ENCODE peak calls at places on chromosomes 6 and 20, in seven cellular contexts. One of them, this sample, is unnamed.

GRCh38 chr20:39295301-39295700 is 333.2 kb downstream of the DHX35 start:
- DNase-seq in fibroblast of mammary gland: no peak
- DNase-seq in kidney: no peak
- DNase-seq in heart left ventricle: no peak
- DNase-seq in endothelial cell of umbilical vein: no peak
- DNase-seq in choroid plexus epithelial cell: no peak
- DNase-seq in CD8-positive, alpha-beta memory T cell: no peak
- DNase-seq in this sample: no peak

GRCh38 chr20:47263080-47263479 is 93.4 kb downstream of the ZMYND8 start:
- DNase-seq in fibroblast of mammary gland: no peak
- DNase-seq in kidney: no peak
- DNase-seq in heart left ventricle: no peak
- DNase-seq in endothelial cell of umbilical vein: no peak
- DNase-seq in choroid plexus epithelial cell: no peak
- DNase-seq in CD8-positive, alpha-beta memory T cell: no peak
- DNase-seq in this sample: no peak

GRCh38 chr6:43608310-43608763 is 20.7 kb downstream of the GTPBP2 start:
- DNase-seq in fibroblast of mammary gland: peak
- DNase-seq in kidney: no peak
- DNase-seq in heart left ventricle: peak
- DNase-seq in endothelial cell of umbilical vein: peak
- DNase-seq in choroid plexus epithelial cell: peak
- DNase-seq in CD8-positive, alpha-beta memory T cell: peak
- DNase-seq in this sample: peak

GRCh38 chr6:118980063-118980462 is 45.1 kb upstream of the MCM9 start:
- DNase-seq in fibroblast of mammary gland: peak
- DNase-seq in kidney: no peak
- DNase-seq in heart left ventricle: no peak
- DNase-seq in endothelial cell of umbilical vein: no peak
- DNase-seq in choroid plexus epithelial cell: peak
- DNase-seq in CD8-positive, alpha-beta memory T cell: no peak
- DNase-seq in this sample: no peak

GRCh38 chr20:15091417-15092017 is 754.1 kb upstream of the FLRT3 start:
- DNase-seq in fibroblast of mammary gland: no peak
- DNase-seq in kidney: no peak
- DNase-seq in heart left ventricle: no peak
- DNase-seq in endothelial cell of umbilical vein: no peak
- DNase-seq in choroid plexus epithelial cell: no peak
- DNase-seq in CD8-positive, alpha-beta memory T cell: no peak
- DNase-seq in this sample: no peak

GRCh38 chr6:34602318-34603111 is 46.4 kb upstream of the SPDEF start:
- DNase-seq in fibroblast of mammary gland: no peak
- DNase-seq in kidney: no peak
- DNase-seq in heart left ventricle: no peak
- DNase-seq in endothelial cell of umbilical vein: no peak
- DNase-seq in choroid plexus epithelial cell: peak
- DNase-seq in CD8-positive, alpha-beta memory T cell: no peak
- DNase-seq in this sample: peak

GRCh38 chr6:103273048-103273447 is 1586.7 kb downstream of the HACE1 start:
- DNase-seq in fibroblast of mammary gland: no peak
- DNase-seq in kidney: no peak
- DNase-seq in heart left ventricle: no peak
- DNase-seq in endothelial cell of umbilical vein: no peak
- DNase-seq in choroid plexus epithelial cell: peak
- DNase-seq in CD8-positive, alpha-beta memory T cell: no peak
- DNase-seq in this sample: no peak

GRCh38 chr20:62523473-62524203 is 47.8 kb upstream of the GATA5 start:
- DNase-seq in fibroblast of mammary gland: no peak
- DNase-seq in kidney: no peak
- DNase-seq in heart left ventricle: no peak
- DNase-seq in endothelial cell of umbilical vein: no peak
- DNase-seq in choroid plexus epithelial cell: no peak
- DNase-seq in CD8-positive, alpha-beta memory T cell: no peak
- DNase-seq in this sample: no peak

GRCh38 chr20:53957421-53958172 is 112.8 kb downstream of the BCAS1 start:
- DNase-seq in fibroblast of mammary gland: peak
- DNase-seq in kidney: no peak
- DNase-seq in heart left ventricle: no peak
- DNase-seq in endothelial cell of umbilical vein: peak
- DNase-seq in choroid plexus epithelial cell: peak
- DNase-seq in CD8-positive, alpha-beta memory T cell: no peak
- DNase-seq in this sample: peak

GRCh38 chr6:33076406-33076934 is 680 bp downstream of the HLA-DPB1 start:
- DNase-seq in fibroblast of mammary gland: no peak
- DNase-seq in kidney: no peak
- DNase-seq in heart left ventricle: no peak
- DNase-seq in endothelial cell of umbilical vein: no peak
- DNase-seq in choroid plexus epithelial cell: no peak
- DNase-seq in CD8-positive, alpha-beta memory T cell: no peak
- DNase-seq in this sample: no peak

GRCh38 chr20:4235512-4236043 is 220.2 kb upstream of the RNF24 start:
- DNase-seq in fibroblast of mammary gland: no peak
- DNase-seq in kidney: no peak
- DNase-seq in heart left ventricle: no peak
- DNase-seq in endothelial cell of umbilical vein: no peak
- DNase-seq in choroid plexus epithelial cell: no peak
- DNase-seq in CD8-positive, alpha-beta memory T cell: no peak
- DNase-seq in this sample: no peak

GRCh38 chr20:58577139-58577806 is 62.1 kb upstream of the APCDD1L start:
- DNase-seq in fibroblast of mammary gland: no peak
- DNase-seq in kidney: no peak
- DNase-seq in heart left ventricle: no peak
- DNase-seq in endothelial cell of umbilical vein: no peak
- DNase-seq in choroid plexus epithelial cell: no peak
- DNase-seq in CD8-positive, alpha-beta memory T cell: no peak
- DNase-seq in this sample: no peak

GRCh38 chr20:23205656-23206055 is 119.5 kb upstream of the CD93 start:
- DNase-seq in fibroblast of mammary gland: peak
- DNase-seq in kidney: peak
- DNase-seq in heart left ventricle: peak
- DNase-seq in endothelial cell of umbilical vein: peak
- DNase-seq in choroid plexus epithelial cell: no peak
- DNase-seq in CD8-positive, alpha-beta memory T cell: no peak
- DNase-seq in this sample: peak

GRCh38 chr6:53754330-53754729 is 40.5 kb upstream of the LRRC1 start:
- DNase-seq in fibroblast of mammary gland: no peak
- DNase-seq in kidney: no peak
- DNase-seq in heart left ventricle: no peak
- DNase-seq in endothelial cell of umbilical vein: no peak
- DNase-seq in choroid plexus epithelial cell: no peak
- DNase-seq in CD8-positive, alpha-beta memory T cell: no peak
- DNase-seq in this sample: no peak

GRCh38 chr6:168678588-168678987 is 237.6 kb downstream of the SMOC2 start:
- DNase-seq in fibroblast of mammary gland: no peak
- DNase-seq in kidney: no peak
- DNase-seq in heart left ventricle: no peak
- DNase-seq in endothelial cell of umbilical vein: no peak
- DNase-seq in choroid plexus epithelial cell: no peak
- DNase-seq in CD8-positive, alpha-beta memory T cell: no peak
- DNase-seq in this sample: no peak

GRCh38 chr6:45148278-45148677 is 179.9 kb upstream of the RUNX2 start:
- DNase-seq in fibroblast of mammary gland: peak
- DNase-seq in kidney: no peak
- DNase-seq in heart left ventricle: no peak
- DNase-seq in endothelial cell of umbilical vein: no peak
- DNase-seq in choroid plexus epithelial cell: peak
- DNase-seq in CD8-positive, alpha-beta memory T cell: no peak
- DNase-seq in this sample: peak

GRCh38 chr6:116511424-116512131 is at the start of gene CALHM5:
- DNase-seq in fibroblast of mammary gland: peak
- DNase-seq in kidney: no peak
- DNase-seq in heart left ventricle: peak
- DNase-seq in endothelial cell of umbilical vein: peak
- DNase-seq in choroid plexus epithelial cell: peak
- DNase-seq in CD8-positive, alpha-beta memory T cell: no peak
- DNase-seq in this sample: peak

GRCh38 chr6:112906737-112907136 is 559.6 kb downstream of the RFPL4B start:
- DNase-seq in fibroblast of mammary gland: peak
- DNase-seq in kidney: no peak
- DNase-seq in heart left ventricle: peak
- DNase-seq in endothelial cell of umbilical vein: peak
- DNase-seq in choroid plexus epithelial cell: peak
- DNase-seq in CD8-positive, alpha-beta memory T cell: no peak
- DNase-seq in this sample: peak

GRCh38 chr20:62516345-62516744 is 40.5 kb upstream of the GATA5 start:
- DNase-seq in fibroblast of mammary gland: no peak
- DNase-seq in kidney: no peak
- DNase-seq in heart left ventricle: no peak
- DNase-seq in endothelial cell of umbilical vein: no peak
- DNase-seq in choroid plexus epithelial cell: no peak
- DNase-seq in CD8-positive, alpha-beta memory T cell: no peak
- DNase-seq in this sample: no peak

GRCh38 chr6:2643935-2644539 is 106.7 kb downstream of the MYLK4 start:
- DNase-seq in fibroblast of mammary gland: no peak
- DNase-seq in kidney: no peak
- DNase-seq in heart left ventricle: no peak
- DNase-seq in endothelial cell of umbilical vein: no peak
- DNase-seq in choroid plexus epithelial cell: no peak
- DNase-seq in CD8-positive, alpha-beta memory T cell: no peak
- DNase-seq in this sample: no peak

GRCh38 chr6:2651536-2651935 is 99.2 kb downstream of the MYLK4 start:
- DNase-seq in fibroblast of mammary gland: no peak
- DNase-seq in kidney: no peak
- DNase-seq in heart left ventricle: no peak
- DNase-seq in endothelial cell of umbilical vein: no peak
- DNase-seq in choroid plexus epithelial cell: no peak
- DNase-seq in CD8-positive, alpha-beta memory T cell: no peak
- DNase-seq in this sample: no peak

GRCh38 chr6:2651966-2652365 is 98.8 kb downstream of the MYLK4 start:
- DNase-seq in fibroblast of mammary gland: no peak
- DNase-seq in kidney: no peak
- DNase-seq in heart left ventricle: no peak
- DNase-seq in endothelial cell of umbilical vein: no peak
- DNase-seq in choroid plexus epithelial cell: no peak
- DNase-seq in CD8-positive, alpha-beta memory T cell: no peak
- DNase-seq in this sample: no peak

GRCh38 chr6:2641044-2641673 is 109.6 kb downstream of the MYLK4 start:
- DNase-seq in fibroblast of mammary gland: no peak
- DNase-seq in kidney: no peak
- DNase-seq in heart left ventricle: no peak
- DNase-seq in endothelial cell of umbilical vein: no peak
- DNase-seq in choroid plexus epithelial cell: no peak
- DNase-seq in CD8-positive, alpha-beta memory T cell: no peak
- DNase-seq in this sample: no peak

DNA sequence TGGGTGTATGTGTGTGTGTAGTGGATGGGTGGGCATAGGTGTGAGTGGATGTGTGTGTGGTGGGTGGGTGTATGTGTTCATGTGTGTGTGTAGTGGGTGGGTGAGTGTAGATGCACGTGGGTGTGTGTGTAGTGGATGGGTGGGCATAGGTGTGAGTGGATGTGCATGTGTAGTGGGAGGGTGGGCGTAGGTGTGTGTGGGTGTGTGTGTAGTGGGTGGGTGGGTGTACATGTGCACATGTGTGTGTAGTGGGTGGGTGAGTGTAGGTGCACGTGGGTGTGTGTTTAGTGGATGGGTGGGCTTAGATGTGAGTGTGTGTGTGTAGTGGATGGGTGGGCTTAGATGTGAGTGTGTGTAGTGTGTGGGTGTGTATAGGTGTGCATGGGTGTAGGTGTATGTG is 104.4 kb downstream of the MYLK4 start:
- DNase-seq in fibroblast of mammary gland: no peak
- DNase-seq in kidney: no peak
- DNase-seq in heart left ventricle: no peak
- DNase-seq in endothelial cell of umbilical vein: no peak
- DNase-seq in choroid plexus epithelial cell: no peak
- DNase-seq in CD8-positive, alpha-beta memory T cell: no peak
- DNase-seq in this sample: no peak
- H3K4me3 ChIP-seq in fibroblast of mammary gland: no peak
- H3K4me3 ChIP-seq in kidney: no peak
- H3K4me3 ChIP-seq in heart left ventricle: no peak
- H3K4me3 ChIP-seq in endothelial cell of umbilical vein: no peak
- H3K4me3 ChIP-seq in choroid plexus epithelial cell: no peak
- H3K4me3 ChIP-seq in CD8-positive, alpha-beta memory T cell: no peak
- H3K4me3 ChIP-seq in this sample: no peak

DNA sequence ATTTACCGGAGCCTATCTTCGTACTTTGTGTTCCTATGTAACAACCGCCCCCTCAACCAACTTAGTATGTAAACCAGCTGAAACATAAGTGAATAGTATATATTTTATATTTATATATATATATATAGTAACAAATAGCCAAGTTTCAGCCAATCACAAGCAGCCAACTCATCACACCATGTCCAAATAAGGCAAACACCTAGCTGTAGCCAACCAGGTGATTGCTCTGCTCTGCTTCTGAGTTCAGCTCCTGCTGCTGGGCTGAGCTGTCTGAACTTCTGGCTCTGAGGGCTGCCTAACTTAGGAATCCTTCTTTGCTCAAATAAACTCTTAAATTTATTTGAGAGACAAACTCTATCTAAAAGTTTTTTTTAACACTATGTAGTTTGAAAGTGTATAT is 101.6 kb upstream of the SOX4 start:
- DNase-seq in fibroblast of mammary gland: no peak
- DNase-seq in kidney: no peak
- DNase-seq in heart left ventricle: no peak
- DNase-seq in endothelial cell of umbilical vein: no peak
- DNase-seq in choroid plexus epithelial cell: no peak
- DNase-seq in CD8-positive, alpha-beta memory T cell: no peak
- DNase-seq in this sample: no peak
- H3K4me3 ChIP-seq in fibroblast of mammary gland: no peak
- H3K4me3 ChIP-seq in kidney: no peak
- H3K4me3 ChIP-seq in heart left ventricle: no peak
- H3K4me3 ChIP-seq in endothelial cell of umbilical vein: no peak
- H3K4me3 ChIP-seq in choroid plexus epithelial cell: no peak
- H3K4me3 ChIP-seq in CD8-positive, alpha-beta memory T cell: no peak
- H3K4me3 ChIP-seq in this sample: no peak

GRCh38 chr20:37363221-37364012 is 17.5 kb downstream of the SRC start:
- DNase-seq in fibroblast of mammary gland: no peak
- DNase-seq in kidney: no peak
- DNase-seq in heart left ventricle: no peak
- DNase-seq in endothelial cell of umbilical vein: no peak
- DNase-seq in choroid plexus epithelial cell: no peak
- DNase-seq in CD8-positive, alpha-beta memory T cell: no peak
- DNase-seq in this sample: no peak

GRCh38 chr20:37364013-37364926 is 18.3 kb downstream of the SRC start:
- DNase-seq in fibroblast of mammary gland: no peak
- DNase-seq in kidney: no peak
- DNase-seq in heart left ventricle: no peak
- DNase-seq in endothelial cell of umbilical vein: no peak
- DNase-seq in choroid plexus epithelial cell: no peak
- DNase-seq in CD8-positive, alpha-beta memory T cell: no peak
- DNase-seq in this sample: no peak

GRCh38 chr20:37362231-37362792 is 16.4 kb downstream of the SRC start:
- DNase-seq in fibroblast of mammary gland: no peak
- DNase-seq in kidney: no peak
- DNase-seq in heart left ventricle: no peak
- DNase-seq in endothelial cell of umbilical vein: no peak
- DNase-seq in choroid plexus epithelial cell: no peak
- DNase-seq in CD8-positive, alpha-beta memory T cell: no peak
- DNase-seq in this sample: no peak

GRCh38 chr20:37361336-37361735 is 15.4 kb downstream of the SRC start:
- DNase-seq in fibroblast of mammary gland: no peak
- DNase-seq in kidney: no peak
- DNase-seq in heart left ventricle: no peak
- DNase-seq in endothelial cell of umbilical vein: no peak
- DNase-seq in choroid plexus epithelial cell: no peak
- DNase-seq in CD8-positive, alpha-beta memory T cell: no peak
- DNase-seq in this sample: no peak

GRCh38 chr20:37362821-37363220 is 16.9 kb downstream of the SRC start:
- DNase-seq in fibroblast of mammary gland: no peak
- DNase-seq in kidney: no peak
- DNase-seq in heart left ventricle: no peak
- DNase-seq in endothelial cell of umbilical vein: no peak
- DNase-seq in choroid plexus epithelial cell: no peak
- DNase-seq in CD8-positive, alpha-beta memory T cell: no peak
- DNase-seq in this sample: no peak
- H3K4me3 ChIP-seq in fibroblast of mammary gland: no peak
- H3K4me3 ChIP-seq in kidney: no peak
- H3K4me3 ChIP-seq in heart left ventricle: no peak
- H3K4me3 ChIP-seq in endothelial cell of umbilical vein: no peak
- H3K4me3 ChIP-seq in choroid plexus epithelial cell: no peak
- H3K4me3 ChIP-seq in CD8-positive, alpha-beta memory T cell: no peak
- H3K4me3 ChIP-seq in this sample: no peak

GRCh38 chr6:30074331-30075093 is 1.1 kb downstream of the RNF39 start:
- DNase-seq in fibroblast of mammary gland: no peak
- DNase-seq in kidney: peak
- DNase-seq in heart left ventricle: no peak
- DNase-seq in endothelial cell of umbilical vein: no peak
- DNase-seq in choroid plexus epithelial cell: no peak
- DNase-seq in CD8-positive, alpha-beta memory T cell: no peak
- DNase-seq in this sample: no peak
- H3K4me3 ChIP-seq in fibroblast of mammary gland: no peak
- H3K4me3 ChIP-seq in kidney: peak
- H3K4me3 ChIP-seq in heart left ventricle: peak
- H3K4me3 ChIP-seq in endothelial cell of umbilical vein: no peak
- H3K4me3 ChIP-seq in choroid plexus epithelial cell: no peak
- H3K4me3 ChIP-seq in CD8-positive, alpha-beta memory T cell: peak
- H3K4me3 ChIP-seq in this sample: no peak